ENCODE peak calls at places on chromosomes 13 and 19, in six cellular contexts. O is neuronal stem cell; T is pancreas; Y is GM23338; C is CD4-positive, alpha-beta memory T cell; U is CD8-positive, alpha-beta T cell. M is an unnamed sample. For H3K27me3, the result is how much of the 10 kb centered on the place peaks cover.

GRCh38 chr19:15640294-15640903 is at the start of gene CYP4F3:
- DNase-seq in O (no peak), T (peak), Y (no peak), C (no peak), U (no peak), M (peak)

GRCh38 chr13:72507394-72508199 is 219.8 kb downstream of the MZT1 start:
- DNase-seq in O (no peak), T (no peak), Y (no peak), C (no peak), U (no peak), M (no peak)

GRCh38 chr13:91417660-91418325 is 19.4 kb downstream of the GPC5 start:
- DNase-seq in O (no peak), T (no peak), Y (no peak), C (no peak), U (no peak), M (no peak)

GRCh38 chr19:23254141-23254910 is 4.1 kb upstream of the ZNF724 start:
- DNase-seq in O (no peak), T (no peak), Y (no peak), C (no peak), U (no peak), M (no peak)

GRCh38 chr19:10565028-10565566 is 713 bp downstream of the KRI1 start:
- DNase-seq in O (peak), T (peak), Y (peak), C (peak), U (peak), M (no peak)

GRCh38 chr19:494171-495046 is 1.9 kb upstream of the MADCAM1 start:
- DNase-seq in O (no peak), T (no peak), Y (peak), C (no peak), U (no peak), M (no peak)

GRCh38 chr13:114097893-114098688 is 34.3 kb downstream of the RASA3 start:
- DNase-seq in O (no peak), T (no peak), Y (no peak), C (no peak), U (no peak), M (no peak)

GRCh38 chr19:33368074-33368864 is 5.2 kb upstream of the CEBPG start:
- DNase-seq in O (no peak), T (no peak), Y (no peak), C (no peak), U (no peak), M (no peak)

GRCh38 chr19:52492201-52492960 is 35.1 kb upstream of the ZNF808 start:
- DNase-seq in O (peak), T (no peak), Y (peak), C (no peak), U (no peak), M (no peak)

GRCh38 chr13:97106323-97106722 is 112.0 kb upstream of the OXGR1 start:
- DNase-seq in O (no peak), T (no peak), Y (no peak), C (no peak), U (no peak), M (no peak)

GRCh38 chr19:54160182-54160811 is 776 bp upstream of the LENG1 start:
- DNase-seq in O (no peak), T (no peak), Y (peak), C (no peak), U (no peak), M (no peak)

GRCh38 chr19:2269244-2270156 is 12.5 kb downstream of the PEAK3 start:
- DNase-seq in O (peak), T (peak), Y (peak), C (peak), U (peak), M (peak)

GRCh38 chr13:82963466-82963865 is 918.8 kb downstream of the SLITRK1 start:
- DNase-seq in O (no peak), T (no peak), Y (no peak), C (no peak), U (no peak), M (no peak)

GRCh38 chr13:113561417-113562084 is 23.0 kb upstream of the TFDP1 start:
- DNase-seq in O (no peak), T (no peak), Y (no peak), C (no peak), U (no peak), M (peak)

GRCh38 chr19:49056101-49056901 is 1.2 kb downstream of the CGB7 start:
- DNase-seq in O (peak), T (peak), Y (peak), C (peak), U (peak), M (peak)

GRCh38 chr19:36797786-36798108 is 25.1 kb upstream of the ZNF850 start:
- DNase-seq in O (no peak), T (no peak), Y (peak), C (no peak), U (no peak), M (no peak)

GRCh38 chr19:10226376-10227214 is 4.5 kb downstream of the S1PR2 start:
- DNase-seq in O (no peak), T (peak), Y (no peak), C (no peak), U (no peak), M (peak)

GRCh38 chr19:16654621-16655020 is 5.3 kb downstream of the SMIM7 start:
- DNase-seq in O (no peak), T (no peak), Y (no peak), C (no peak), U (no peak), M (no peak)

GRCh38 chr13:50129923-50130685 is 114.9 kb downstream of the KCNRG start:
- DNase-seq in O (peak), T (peak), Y (peak), C (peak), U (peak), M (no peak)

GRCh38 chr19:18415177-18415867 is 3.9 kb upstream of the SSBP4 start:
- DNase-seq in O (no peak), T (no peak), Y (no peak), C (no peak), U (no peak), M (no peak)

GRCh38 chr19:11323601-11324078 is 15.8 kb downstream of the RAB3D start:
- DNase-seq in O (no peak), T (no peak), Y (peak), C (no peak), U (no peak), M (no peak)

GRCh38 chr13:23087884-23088283 is 92.9 kb upstream of the SGCG start:
- DNase-seq in O (no peak), T (no peak), Y (peak), C (no peak), U (no peak), M (no peak)

GRCh38 chr13:95858286-95859075 is 181.5 kb downstream of the DNAJC3 start:
- DNase-seq in O (no peak), T (no peak), Y (no peak), C (no peak), U (no peak), M (no peak)

GRCh38 chr19:41815301-41815700 is 18.9 kb downstream of the CEACAM3 start:
- DNase-seq in O (no peak), T (no peak), Y (no peak), C (no peak), U (no peak), M (no peak)

GRCh38 chr13:85148009-85148408 is 651.2 kb downstream of the SLITRK6 start:
- DNase-seq in O (peak), T (no peak), Y (peak), C (no peak), U (no peak), M (no peak)

GRCh38 chr19:2815923-2816322 is 3.7 kb upstream of the ZNF554 start:
- DNase-seq in O (no peak), T (no peak), Y (no peak), C (no peak), U (no peak), M (no peak)

GRCh38 chr13:47298506-47298905 is 401.7 kb upstream of the HTR2A start:
- DNase-seq in O (no peak), T (no peak), Y (no peak), C (no peak), U (no peak), M (no peak)

GRCh38 chr13:110407531-110407930 is 100.4 kb downstream of the COL4A2 start:
- DNase-seq in O (no peak), T (no peak), Y (no peak), C (no peak), U (no peak), M (no peak)

GRCh38 chr13:79736356-79736755 is 255.4 kb downstream of the NDFIP2 start:
- DNase-seq in O (no peak), T (no peak), Y (no peak), C (no peak), U (no peak), M (no peak)

GRCh38 chr13:52130641-52131040 is 1.8 kb upstream of the NEK5 start:
- DNase-seq in O (no peak), T (no peak), Y (no peak), C (no peak), U (no peak), M (no peak)

GRCh38 chr13:75256922-75257321 is 225.0 kb downstream of the TBC1D4 start:
- DNase-seq in O (no peak), T (no peak), Y (no peak), C (no peak), U (no peak), M (no peak)

GRCh38 chr19:16893686-16893990 is 4.8 kb downstream of the F2RL3 start:
- DNase-seq in O (no peak), T (no peak), Y (no peak), C (no peak), U (no peak), M (no peak)

GRCh38 chr13:98563071-98563470 is 13.8 kb downstream of the STK24 start:
- DNase-seq in O (no peak), T (no peak), Y (peak), C (peak), U (peak), M (no peak)

GRCh38 chr13:42832341-42833153 is 51.2 kb downstream of the FAM216B start:
- DNase-seq in O (no peak), T (no peak), Y (no peak), C (no peak), U (no peak), M (no peak)

DNA sequence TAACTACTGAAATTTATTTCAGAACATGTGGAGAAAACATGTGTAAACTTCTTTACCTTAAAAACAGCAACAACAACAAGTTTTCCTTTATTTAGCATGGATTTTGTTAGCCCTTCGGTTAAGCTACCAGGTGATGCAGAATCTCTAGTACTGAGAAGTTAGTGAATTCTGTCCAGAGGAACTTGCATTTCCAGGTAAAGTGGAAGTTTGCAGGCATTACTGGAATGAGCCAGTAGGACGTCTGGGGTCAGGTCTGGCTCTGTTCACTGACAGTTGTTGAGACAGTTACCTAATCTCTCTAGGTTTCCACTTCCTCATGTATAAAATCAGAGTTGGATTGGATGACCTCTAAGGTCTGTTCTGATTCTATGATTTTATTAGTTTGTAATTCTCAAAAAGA is 244.3 kb downstream of the OLFM4 start:
- DNase-seq in O (no peak), T (no peak), Y (peak), C (no peak), U (no peak), M (no peak)
- H3K27me3 ChIP-seq in O (under half), T (under half), Y (half or more), C (under half), U (under half), M (under half)

GRCh38 chr13:20132052-20132634 is 28.7 kb downstream of the GJA3 start:
- DNase-seq in O (no peak), T (no peak), Y (no peak), C (no peak), U (no peak), M (no peak)

GRCh38 chr13:20130012-20130411 is 30.8 kb downstream of the GJA3 start:
- DNase-seq in O (no peak), T (no peak), Y (no peak), C (no peak), U (no peak), M (no peak)

GRCh38 chr13:20131057-20131832 is 29.6 kb downstream of the GJA3 start:
- DNase-seq in O (no peak), T (no peak), Y (no peak), C (no peak), U (no peak), M (no peak)

GRCh38 chr13:20129076-20129475 is 31.8 kb downstream of the GJA3 start:
- DNase-seq in O (no peak), T (no peak), Y (no peak), C (no peak), U (no peak), M (no peak)

GRCh38 chr13:20130652-20131051 is 30.2 kb downstream of the GJA3 start:
- DNase-seq in O (no peak), T (no peak), Y (no peak), C (no peak), U (no peak), M (no peak)
- H3K27me3 ChIP-seq in O (under half), T (under half), Y (under half), C (under half), U (under half), M (under half)

GRCh38 chr19:13060964-13061927 is 41.4 kb downstream of the LYL1 start:
- DNase-seq in O (peak), T (peak), Y (peak), C (peak), U (peak), M (peak)
- H3K27me3 ChIP-seq in O (under half), T (under half), Y (half or more), C (under half), U (under half), M (under half)

GRCh38 chr13:94678845-94679244 is 33.5 kb downstream of the SOX21 start:
- DNase-seq in O (no peak), T (no peak), Y (no peak), C (no peak), U (no peak), M (no peak)

GRCh38 chr13:94673841-94674240 is 38.5 kb downstream of the SOX21 start:
- DNase-seq in O (no peak), T (no peak), Y (peak), C (no peak), U (no peak), M (no peak)

GRCh38 chr13:94674609-94675348 is 37.6 kb downstream of the SOX21 start:
- DNase-seq in O (peak), T (peak), Y (peak), C (peak), U (peak), M (peak)

GRCh38 chr13:94679614-94680013 is 32.7 kb downstream of the SOX21 start:
- DNase-seq in O (no peak), T (no peak), Y (no peak), C (no peak), U (no peak), M (no peak)

GRCh38 chr13:94677799-94678198 is 34.5 kb downstream of the SOX21 start:
- DNase-seq in O (no peak), T (no peak), Y (peak), C (no peak), U (no peak), M (no peak)
- H3K27me3 ChIP-seq in O (under half), T (under half), Y (under half), C (under half), U (under half), M (under half)

GRCh38 chr19:3936506-3937442 is 3.9 kb downstream of the NMRK2 start:
- DNase-seq in O (no peak), T (no peak), Y (no peak), C (no peak), U (no peak), M (no peak)
- H3K27me3 ChIP-seq in O (under half), T (under half), Y (under half), C (under half), U (under half), M (under half)

M was measured in lung.